ENCODE peak calls at places on chromosome 14, in seven cellular contexts. S is OCI-LY7, Y is mesendoderm, R is mucosa of descending colon, X is testis, O is cardiac muscle cell, K is IMR-90. H is an unnamed sample. For H3K4me1, the result is how much of the 10 kb centered on the place peaks cover.

GRCh38 chr14:45247427-45247826 is 5.6 kb downstream of the MIS18BP1 start:
- DNase-seq in K (no peak), R (no peak), O (no peak), X (no peak), S (no peak), Y (no peak), H (no peak)

GRCh38 chr14:51963164-51963733 is 26.1 kb upstream of the RTRAF start:
- DNase-seq in K (peak), X (no peak), R (no peak), O (no peak), S (no peak), Y (no peak), H (no peak)

GRCh38 chr14:42224053-42224888 is 617.6 kb downstream of the LRFN5 start:
- DNase-seq in R (no peak), S (peak), K (peak), Y (peak), O (peak), X (peak), H (no peak)

GRCh38 chr14:24277606-24278321 is 6.4 kb upstream of the RABGGTA start:
- DNase-seq in S (no peak), R (no peak), O (no peak), Y (no peak), K (no peak), X (no peak), H (no peak)

GRCh38 chr14:49583629-49584028 is 2.6 kb downstream of the RPS29 start:
- DNase-seq in K (peak), Y (no peak), O (no peak), R (no peak), S (no peak), X (no peak), H (no peak)

GRCh38 chr14:76904100-76904739 is 78.0 kb downstream of the LRRC74A start:
- DNase-seq in X (peak), K (peak), R (no peak), O (no peak), Y (no peak), S (no peak), H (no peak)

GRCh38 chr14:81453166-81453766 is 53.1 kb upstream of the STON2 start:
- DNase-seq in R (no peak), S (peak), K (peak), X (peak), Y (peak), O (peak), H (no peak)

GRCh38 chr14:26522985-26523384 is 74.8 kb downstream of the NOVA1 start:
- DNase-seq in S (no peak), Y (no peak), O (no peak), X (no peak), K (peak), R (no peak), H (no peak)

GRCh38 chr14:46377305-46377704 is 274.3 kb downstream of the RPL10L start:
- DNase-seq in S (no peak), Y (peak), O (no peak), R (no peak), K (no peak), X (no peak), H (no peak)

GRCh38 chr14:20797159-20797558 is 5.5 kb downstream of the RNASE1 start:
- DNase-seq in O (no peak), S (no peak), K (no peak), R (no peak), Y (no peak), X (no peak), H (no peak)
- H3K4me1 ChIP-seq in O (under half), S (under half), K (under half), R (under half), Y (under half), X (under half), H (under half)

GRCh38 chr14:53380041-53380440 is 226.9 kb upstream of the DDHD1 start:
- DNase-seq in R (no peak), O (no peak), K (no peak), Y (no peak), S (no peak), X (no peak), H (no peak)
- H3K4me1 ChIP-seq in R (under half), O (under half), K (under half), Y (under half), S (under half), X (under half), H (under half)

GRCh38 chr14:103116645-103117044 is 6.6 kb upstream of the TNFAIP2 start:
- DNase-seq in R (no peak), K (no peak), X (no peak), Y (no peak), O (no peak), S (no peak), H (no peak)

GRCh38 chr14:103121161-103121845 is 2.0 kb upstream of the TNFAIP2 start:
- DNase-seq in S (no peak), X (no peak), K (no peak), R (peak), O (no peak), Y (no peak), H (no peak)

GRCh38 chr14:103118019-103118662 is 5.1 kb upstream of the TNFAIP2 start:
- DNase-seq in X (peak), O (no peak), S (no peak), Y (no peak), R (no peak), K (peak), H (no peak)

GRCh38 chr14:103115845-103116572 is 7.3 kb upstream of the TNFAIP2 start:
- DNase-seq in Y (no peak), R (no peak), K (peak), O (no peak), S (no peak), X (no peak), H (no peak)

DNA sequence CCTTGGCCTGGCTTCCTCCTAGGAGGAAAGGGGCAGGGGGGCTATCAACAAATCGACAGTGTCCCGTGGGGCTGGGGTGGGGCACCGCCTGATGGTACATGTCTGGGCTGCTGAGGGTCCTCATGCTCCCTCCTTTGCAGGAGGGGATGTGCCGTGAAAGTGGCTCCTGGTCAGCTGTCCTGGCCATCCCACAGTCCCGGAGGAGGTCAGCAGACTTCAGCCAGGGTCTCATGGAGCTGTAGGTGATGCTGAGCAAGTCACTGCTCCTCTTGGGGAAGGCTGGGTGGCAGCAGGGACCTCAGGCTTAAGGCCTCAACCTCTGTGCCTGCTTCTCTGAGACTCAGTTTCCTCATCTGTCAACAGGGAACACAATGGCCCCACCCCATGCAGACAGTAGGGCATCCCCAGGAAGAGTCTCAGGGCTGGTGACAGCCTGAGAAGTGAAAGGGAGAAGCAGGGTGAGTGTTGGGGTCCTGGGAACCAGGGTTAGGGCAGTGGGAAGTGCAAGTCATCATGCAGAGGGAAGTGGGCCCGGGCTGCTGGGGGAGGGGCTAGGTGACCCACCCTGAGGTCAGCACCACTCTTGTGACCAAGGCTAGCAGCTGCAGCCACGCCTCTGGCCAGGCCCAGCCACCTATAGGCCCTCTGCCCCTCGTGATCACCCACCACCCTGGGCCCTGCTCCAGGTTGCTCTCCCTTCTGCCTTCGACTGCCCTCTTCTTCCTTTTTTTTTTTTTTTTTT is 4.4 kb upstream of the TNFAIP2 start:
- DNase-seq in X (peak), Y (no peak), R (peak), K (no peak), S (no peak), O (no peak), H (no peak)
- H3K4me1 ChIP-seq in X (under half), Y (under half), R (under half), K (under half), S (under half), O (under half), H (under half)

DNA sequence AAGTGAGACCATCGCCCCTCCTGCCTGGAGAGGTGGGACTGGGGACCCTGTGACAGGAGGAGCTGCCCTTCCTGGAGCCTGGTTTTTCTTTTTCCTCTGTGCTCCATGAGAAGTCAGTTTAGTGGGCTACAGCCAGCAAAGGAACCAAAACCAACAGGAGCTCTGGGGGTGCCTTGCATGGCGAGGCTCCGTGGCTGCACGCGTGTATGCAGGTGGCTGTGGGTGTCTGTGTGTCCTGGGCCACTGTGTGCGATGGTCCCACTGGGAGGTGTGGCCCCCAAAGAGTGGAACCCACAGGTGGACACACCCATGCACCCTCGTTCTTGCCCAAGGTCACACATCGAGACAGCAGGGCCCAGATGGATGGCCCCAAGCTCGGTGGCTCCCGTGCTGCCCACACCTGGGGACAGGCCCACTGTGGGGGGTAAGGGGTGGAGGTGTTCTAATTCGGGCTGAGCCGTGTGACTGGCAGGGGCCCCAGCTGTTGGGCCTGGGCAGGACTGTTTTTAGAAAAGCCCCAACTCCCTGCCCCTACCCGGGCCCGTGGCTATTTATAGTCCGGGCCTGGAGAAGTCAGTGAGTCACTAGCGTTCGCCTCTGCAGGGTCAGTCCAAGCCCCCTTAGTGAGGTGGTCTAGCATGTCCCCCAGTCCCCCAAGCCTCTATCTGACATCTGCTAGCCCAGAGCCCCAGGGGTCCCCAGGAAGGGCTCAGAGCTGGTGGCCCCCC is 2.2 kb upstream of the ADSS1 start:
- DNase-seq in S (no peak), K (peak), R (no peak), Y (no peak), O (peak), X (no peak), H (no peak)
- H3K4me1 ChIP-seq in S (under half), K (under half), R (under half), Y (under half), O (under half), X (under half), H (under half)

DNA sequence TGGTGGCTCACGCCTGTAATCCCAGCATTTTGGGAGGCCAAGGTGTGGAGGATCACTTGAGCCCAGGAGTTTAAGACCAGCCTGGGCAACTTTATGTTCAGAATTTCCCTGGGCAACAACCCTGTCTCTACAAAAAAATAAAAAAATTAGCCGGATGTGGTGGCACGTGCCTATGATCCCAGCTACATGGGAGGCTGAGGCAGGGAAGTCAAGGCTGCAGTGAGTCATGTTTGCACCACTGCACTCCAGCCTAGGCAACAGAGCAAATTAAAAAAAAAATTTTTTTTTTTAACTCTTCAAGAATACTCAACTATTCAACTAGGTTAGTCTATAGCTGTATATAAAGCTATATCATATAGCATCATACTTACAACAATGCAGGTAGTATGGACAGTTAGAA is 113.0 kb downstream of the RALGAPA1 start:
- DNase-seq in Y (no peak), R (no peak), K (no peak), X (no peak), S (no peak), O (no peak), H (no peak)
- H3K4me1 ChIP-seq in Y (under half), R (under half), K (under half), X (under half), S (under half), O (under half), H (under half)

H was measured in CD4-positive, alpha-beta memory T cell.